ENCODE peak calls at places on chromosome 15, in four cellular contexts. H is stomach, W is heart left ventricle, C is HepG2. J is an unnamed sample.

GRCh38 chr15:75902129-75902557 is 1.5 kb upstream of the FBXO22 start:
- DNase-seq in H (no peak), W (peak; percentile 48), C (no peak), J (no peak)

GRCh38 chr15:41840673-41841072 is 2.0 kb downstream of the PLA2G4B start:
- DNase-seq in H (no peak), W (no peak), C (no peak), J (no peak)

GRCh38 chr15:74657846-74658245 is 38.0 kb downstream of the EDC3 start:
- DNase-seq in H (no peak), W (no peak), C (no peak), J (no peak)

GRCh38 chr15:37585966-37586656 is 348.3 kb upstream of the TMCO5A start:
- DNase-seq in H (no peak), W (no peak), C (no peak), J (no peak)

GRCh38 chr15:98120561-98120960 is 160.1 kb downstream of the ARRDC4 start:
- DNase-seq in H (no peak), W (no peak), C (no peak), J (no peak)

GRCh38 chr15:68315495-68316007 is 38.0 kb downstream of the FEM1B start:
- DNase-seq in H (peak; percentile 13), W (no peak), C (no peak), J (peak; percentile 69)

GRCh38 chr15:49669288-49669687 is 48.4 kb downstream of the DTWD1 start:
- DNase-seq in H (no peak), W (no peak), C (no peak), J (no peak)

GRCh38 chr15:45634442-45635190 is at the start of gene SQOR:
- DNase-seq in H (peak; percentile 91), W (peak; percentile 91), C (peak; percentile 68), J (peak; percentile 96)

GRCh38 chr15:92140802-92141201 is 252.9 kb upstream of the ST8SIA2 start:
- DNase-seq in H (no peak), W (no peak), C (no peak), J (no peak)

GRCh38 chr15:46921906-46922305 is 795.4 kb upstream of the SEMA6D start:
- DNase-seq in H (no peak), W (peak; percentile 37), C (no peak), J (no peak)

GRCh38 chr15:58568157-58568571 is 136.4 kb downstream of the LIPC start:
- DNase-seq in H (peak; percentile 51), W (peak; percentile 60), C (no peak), J (no peak)

GRCh38 chr15:33309602-33310276 is 1.0 kb upstream of the RYR3 start:
- DNase-seq in H (no peak), W (peak; percentile 24), C (no peak), J (no peak)

GRCh38 chr15:69976366-69976994 is 121.2 kb downstream of the TLE3 start:
- DNase-seq in H (no peak), W (no peak), C (peak; percentile 21), J (no peak)

GRCh38 chr15:85667491-85668424 is 127.0 kb downstream of the KLHL25 start:
- DNase-seq in H (no peak), W (no peak), C (peak; percentile 53), J (no peak)

GRCh38 chr15:47750030-47750739 is 32.9 kb downstream of the SEMA6D start:
- DNase-seq in H (no peak), W (no peak), C (no peak), J (no peak)

GRCh38 chr15:59594493-59594942 is 17.1 kb upstream of the GCNT3 start:
- DNase-seq in H (no peak), W (no peak), C (peak; percentile 84), J (no peak)

GRCh38 chr15:67967871-67968423 is 86.2 kb upstream of the PIAS1 start:
- DNase-seq in H (peak; percentile 76), W (peak; percentile 84), C (no peak), J (peak; percentile 87)

GRCh38 chr15:51649659-51650521 is 27.3 kb upstream of the DMXL2 start:
- DNase-seq in H (no peak), W (no peak), C (peak; percentile 68), J (no peak)

GRCh38 chr15:34047893-34048775 is 9.1 kb upstream of the AVEN start:
- DNase-seq in H (no peak), W (no peak), C (no peak), J (no peak)

GRCh38 chr15:35533130-35534110 is 12.5 kb downstream of the DPH6 start:
- DNase-seq in H (no peak), W (no peak), C (no peak), J (no peak)

GRCh38 chr15:85771781-85772445 is 22.8 kb downstream of the KLHL25 start:
- DNase-seq in H (no peak), W (peak; percentile 67), C (no peak), J (no peak)

GRCh38 chr15:98727115-98728040 is 79.0 kb downstream of the IGF1R start:
- DNase-seq in H (peak; percentile 92), W (peak; percentile 93), C (peak; percentile 89), J (no peak)

GRCh38 chr15:58545307-58546065 is 113.7 kb downstream of the LIPC start:
- DNase-seq in H (peak; percentile 19), W (no peak), C (no peak), J (no peak)

GRCh38 chr15:75200765-75201608 is 695 bp upstream of the C15orf39 start:
- DNase-seq in H (peak; percentile 73), W (peak; percentile 65), C (peak; percentile 57), J (peak; percentile 87)

GRCh38 chr15:85380860-85381535 is 595 bp downstream of the AKAP13 start:
- DNase-seq in H (peak; percentile 50), W (peak; percentile 70), C (no peak), J (peak; percentile 91)

GRCh38 chr15:48644498-48644826 is 1.0 kb downstream of the FBN1 start:
- DNase-seq in H (no peak), W (peak; percentile 59), C (no peak), J (no peak)

GRCh38 chr15:66842710-66843441 is 140.8 kb downstream of the SMAD6 start:
- DNase-seq in H (peak; percentile 75), W (peak; percentile 87), C (peak; percentile 37), J (peak; percentile 82)

GRCh38 chr15:39287322-39288195 is 293.3 kb upstream of the THBS1 start:
- DNase-seq in H (no peak), W (no peak), C (no peak), J (no peak)

GRCh38 chr15:65184305-65184943 is 718 bp downstream of the CLPX start:
- DNase-seq in H (peak; percentile 58), W (peak; percentile 66), C (peak; percentile 64), J (peak; percentile 91)

GRCh38 chr15:65182538-65182937 is 2.6 kb downstream of the CLPX start:
- DNase-seq in H (no peak), W (no peak), C (no peak), J (no peak)

GRCh38 chr15:65180167-65180566 is 5.0 kb downstream of the CLPX start:
- DNase-seq in H (no peak), W (no peak), C (no peak), J (no peak)

GRCh38 chr15:65184944-65185717 is at the start of gene CLPX:
- DNase-seq in H (peak; percentile 94), W (peak; percentile 96), C (peak; percentile 96), J (peak; percentile 98)

DNA sequence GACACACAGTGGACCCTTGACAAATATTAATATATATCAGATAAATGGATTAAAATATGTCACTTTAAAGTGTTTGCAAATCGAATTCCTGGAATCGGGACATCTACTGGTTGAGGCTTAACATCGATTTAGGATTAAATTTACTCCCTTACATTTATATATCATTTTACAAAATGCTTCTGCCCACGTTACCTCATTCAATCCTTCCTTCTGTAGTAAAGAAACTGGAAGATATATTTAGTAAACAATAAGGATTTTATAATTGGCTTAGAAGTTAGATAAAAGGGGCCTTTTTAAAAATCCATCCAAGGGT is 1.3 kb downstream of the CLPX start:
- DNase-seq in H (no peak), W (no peak), C (no peak), J (no peak)
- H3K4me3 ChIP-seq in H (peak overlapping the region; percentile 95), W (peak overlapping the region; percentile 72), C (peak overlapping the region; percentile 97), J (peak overlapping the region; percentile 74)

GRCh38 chr15:63373866-63374548 is 7.6 kb downstream of the CA12 start:
- DNase-seq in H (no peak), W (no peak), C (no peak), J (no peak)

GRCh38 chr15:63372018-63372705 is 9.5 kb downstream of the CA12 start:
- DNase-seq in H (no peak), W (no peak), C (no peak), J (no peak)

GRCh38 chr15:63372753-63373152 is 8.9 kb downstream of the CA12 start:
- DNase-seq in H (no peak), W (no peak), C (no peak), J (no peak)

GRCh38 chr15:63374686-63375520 is 6.7 kb downstream of the CA12 start:
- DNase-seq in H (peak; percentile 45), W (no peak), C (no peak), J (peak; percentile 80)

DNA sequence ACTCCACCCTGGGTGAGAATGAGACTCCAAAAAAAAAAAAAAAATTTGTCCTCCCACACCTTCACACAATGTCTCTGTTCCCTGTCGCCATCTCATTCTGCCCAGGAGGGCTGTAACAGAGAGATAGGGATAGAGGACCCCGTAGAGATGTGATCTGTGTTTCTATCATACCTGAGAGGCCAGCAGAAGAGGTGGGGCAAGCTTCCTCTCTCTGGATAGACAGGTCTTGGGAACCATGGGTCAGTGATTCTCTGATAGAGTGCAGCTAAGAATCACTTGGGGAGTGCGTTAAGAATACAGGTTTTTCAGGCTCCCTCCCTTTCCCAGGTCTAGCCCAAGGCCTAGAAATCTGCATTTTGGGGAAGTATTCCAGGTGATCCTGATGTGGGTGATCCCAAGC is 8.3 kb downstream of the CA12 start:
- DNase-seq in H (no peak), W (no peak), C (no peak), J (no peak)
- TF ChIP-seq POLR2A in H (no peak), W (no peak), C (no peak), J (no peak)

GRCh38 chr15:63775303-63775702 is 58.4 kb downstream of the HERC1 start:
- DNase-seq in H (no peak), W (no peak), C (no peak), J (no peak)

GRCh38 chr15:63783441-63783840 is 50.3 kb downstream of the HERC1 start:
- DNase-seq in H (no peak), W (no peak), C (no peak), J (no peak)

GRCh38 chr15:63780969-63781368 is 52.8 kb downstream of the HERC1 start:
- DNase-seq in H (no peak), W (no peak), C (no peak), J (no peak)

GRCh38 chr15:63778800-63779199 is 54.9 kb downstream of the HERC1 start:
- DNase-seq in H (no peak), W (no peak), C (no peak), J (no peak)
- H3K4me1 ChIP-seq in H (peaks cover 18% of the 10 kb centered on the region), W (peaks cover 18% of the 10 kb centered on the region), C (no peaks in the 10 kb centered on the region), J (peaks cover 55% of the 10 kb centered on the region)

GRCh38 chr15:29571728-29572454 is 250.4 kb downstream of the TJP1 start:
- DNase-seq in H (no peak), W (no peak), C (no peak), J (no peak)
- H3K4me3 ChIP-seq in H (no peak overlapping the region), W (no peak overlapping the region), C (no peak overlapping the region), J (peak overlapping the region; percentile 42)